ENCODE peak calls at places on chromosomes 3 and 15, in six cellular contexts. One of them, this sample, is unnamed.

GRCh38 chr3:151290673-151291072 is 12.3 kb upstream of the P2RY14 start:
- DNase-seq in nephron progenitor cell: no peak
- DNase-seq in hypothalamus: no peak
- DNase-seq in HEK293T: no peak
- DNase-seq in A673: peak; percentile 69
- DNase-seq in psoas muscle: no peak
- DNase-seq in this sample: no peak

GRCh38 chr3:115148142-115148790 is 1.2 kb upstream of the ZBTB20 start:
- DNase-seq in nephron progenitor cell: no peak
- DNase-seq in hypothalamus: no peak
- DNase-seq in A673: no peak
- DNase-seq in HEK293T: no peak
- DNase-seq in psoas muscle: no peak
- DNase-seq in this sample: no peak

GRCh38 chr3:62965311-62965710 is 90.1 kb upstream of the CADPS start:
- DNase-seq in psoas muscle: no peak
- DNase-seq in HEK293T: no peak
- DNase-seq in A673: no peak
- DNase-seq in hypothalamus: no peak
- DNase-seq in nephron progenitor cell: no peak
- DNase-seq in this sample: no peak

GRCh38 chr3:177565981-177566380 is 368.7 kb upstream of the TBL1XR1 start:
- DNase-seq in nephron progenitor cell: no peak
- DNase-seq in psoas muscle: no peak
- DNase-seq in hypothalamus: no peak
- DNase-seq in HEK293T: no peak
- DNase-seq in A673: no peak
- DNase-seq in this sample: no peak

GRCh38 chr15:90286678-90287077 is 21.2 kb downstream of the NGRN start:
- DNase-seq in A673: peak; percentile 62
- DNase-seq in psoas muscle: no peak
- DNase-seq in HEK293T: no peak
- DNase-seq in hypothalamus: no peak
- DNase-seq in nephron progenitor cell: no peak
- DNase-seq in this sample: peak; percentile 25

GRCh38 chr15:90376789-90377188 is 11.3 kb upstream of the IQGAP1 start:
- DNase-seq in HEK293T: no peak
- DNase-seq in hypothalamus: no peak
- DNase-seq in psoas muscle: no peak
- DNase-seq in nephron progenitor cell: no peak
- DNase-seq in A673: no peak
- DNase-seq in this sample: no peak

GRCh38 chr3:98972155-98972554 is 70.7 kb upstream of the DCBLD2 start:
- DNase-seq in A673: no peak
- DNase-seq in hypothalamus: no peak
- DNase-seq in psoas muscle: no peak
- DNase-seq in HEK293T: no peak
- DNase-seq in nephron progenitor cell: no peak
- DNase-seq in this sample: no peak

GRCh38 chr15:63067976-63068743 is 25.6 kb downstream of the TPM1 start:
- DNase-seq in nephron progenitor cell: no peak
- DNase-seq in psoas muscle: no peak
- DNase-seq in hypothalamus: no peak
- DNase-seq in A673: no peak
- DNase-seq in HEK293T: no peak
- DNase-seq in this sample: no peak

GRCh38 chr3:86708908-86709307 is 282.0 kb downstream of the VGLL3 start:
- DNase-seq in psoas muscle: no peak
- DNase-seq in HEK293T: no peak
- DNase-seq in nephron progenitor cell: no peak
- DNase-seq in hypothalamus: no peak
- DNase-seq in A673: no peak
- DNase-seq in this sample: no peak

GRCh38 chr15:98746756-98747155 is 98.4 kb downstream of the IGF1R start:
- DNase-seq in psoas muscle: no peak
- DNase-seq in nephron progenitor cell: no peak
- DNase-seq in hypothalamus: no peak
- DNase-seq in A673: no peak
- DNase-seq in HEK293T: no peak
- DNase-seq in this sample: no peak

GRCh38 chr3:40116478-40117162 is 192.9 kb upstream of the EIF1B start:
- DNase-seq in A673: no peak
- DNase-seq in psoas muscle: no peak
- DNase-seq in nephron progenitor cell: no peak
- DNase-seq in HEK293T: no peak
- DNase-seq in hypothalamus: no peak
- DNase-seq in this sample: no peak

This sample was measured in SJCRH30.